ENCODE peak calls at places on chromosomes 4 and X, in five cellular contexts. One of them, this sample, is unnamed.

GRCh38 chr4:48079972-48080391 is 54.1 kb downstream of the TXK start:
- DNase-seq in CD4-positive, alpha-beta T cell: no peak
- DNase-seq in RWPE1: peak
- DNase-seq in B cell: no peak
- DNase-seq in astrocyte: peak
- DNase-seq in this sample: no peak

GRCh38 chr4:153497091-153497531 is 31.0 kb downstream of the TMEM131L start:
- DNase-seq in RWPE1: peak
- DNase-seq in CD4-positive, alpha-beta T cell: no peak
- DNase-seq in astrocyte: peak
- DNase-seq in B cell: no peak
- DNase-seq in this sample: no peak

GRCh38 chr4:11151500-11151899 is 277.2 kb downstream of the HS3ST1 start:
- DNase-seq in CD4-positive, alpha-beta T cell: no peak
- DNase-seq in B cell: no peak
- DNase-seq in astrocyte: no peak
- DNase-seq in RWPE1: no peak
- DNase-seq in this sample: no peak

GRCh38 chr4:10100734-10101216 is 15.8 kb downstream of the WDR1 start:
- DNase-seq in RWPE1: no peak
- DNase-seq in astrocyte: no peak
- DNase-seq in CD4-positive, alpha-beta T cell: no peak
- DNase-seq in B cell: no peak
- DNase-seq in this sample: no peak

GRCh38 chr4:25862411-25863346 is at the start of gene SEL1L3:
- DNase-seq in RWPE1: peak
- DNase-seq in CD4-positive, alpha-beta T cell: peak
- DNase-seq in B cell: peak
- DNase-seq in astrocyte: no peak
- DNase-seq in this sample: peak

GRCh38 chrX:2374086-2374485 is 126.7 kb downstream of the DHRSX start:
- DNase-seq in B cell: no peak
- DNase-seq in RWPE1: no peak
- DNase-seq in astrocyte: peak
- DNase-seq in CD4-positive, alpha-beta T cell: no peak
- DNase-seq in this sample: no peak

GRCh38 chr4:3193531-3194203 is 55.3 kb upstream of the MSANTD1 start:
- DNase-seq in CD4-positive, alpha-beta T cell: no peak
- DNase-seq in astrocyte: no peak
- DNase-seq in RWPE1: no peak
- DNase-seq in B cell: no peak
- DNase-seq in this sample: no peak

GRCh38 chr4:71559957-71560541 is 221.2 kb downstream of the SLC4A4 start:
- DNase-seq in RWPE1: no peak
- DNase-seq in CD4-positive, alpha-beta T cell: no peak
- DNase-seq in astrocyte: peak
- DNase-seq in B cell: no peak
- DNase-seq in this sample: no peak

GRCh38 chrX:84046403-84046984 is 141.5 kb downstream of the RPS6KA6 start:
- DNase-seq in CD4-positive, alpha-beta T cell: no peak
- DNase-seq in RWPE1: peak
- DNase-seq in B cell: peak
- DNase-seq in astrocyte: no peak
- DNase-seq in this sample: peak

GRCh38 chr4:8402181-8402597 is 38.3 kb downstream of the ACOX3 start:
- DNase-seq in RWPE1: no peak
- DNase-seq in B cell: no peak
- DNase-seq in CD4-positive, alpha-beta T cell: no peak
- DNase-seq in astrocyte: no peak
- DNase-seq in this sample: no peak

GRCh38 chrX:136147966-136148365 is 633 bp downstream of the FHL1 start:
- DNase-seq in B cell: no peak
- DNase-seq in astrocyte: no peak
- DNase-seq in CD4-positive, alpha-beta T cell: no peak
- DNase-seq in RWPE1: no peak
- DNase-seq in this sample: no peak

GRCh38 chr4:71878388-71878787 is 94.5 kb upstream of the GC start:
- DNase-seq in B cell: no peak
- DNase-seq in CD4-positive, alpha-beta T cell: no peak
- DNase-seq in RWPE1: no peak
- DNase-seq in astrocyte: no peak
- DNase-seq in this sample: no peak

GRCh38 chr4:13988347-13989265 is 361.1 kb upstream of the BOD1L1 start:
- DNase-seq in astrocyte: peak
- DNase-seq in CD4-positive, alpha-beta T cell: no peak
- DNase-seq in RWPE1: peak
- DNase-seq in B cell: no peak
- DNase-seq in this sample: no peak

GRCh38 chr4:39621582-39621981 is 17.1 kb downstream of the SMIM14 start:
- DNase-seq in CD4-positive, alpha-beta T cell: no peak
- DNase-seq in B cell: no peak
- DNase-seq in RWPE1: no peak
- DNase-seq in astrocyte: peak
- DNase-seq in this sample: no peak

GRCh38 chrX:133649659-133650058 is 234.4 kb upstream of the GPC4 start:
- DNase-seq in RWPE1: no peak
- DNase-seq in B cell: no peak
- DNase-seq in astrocyte: no peak
- DNase-seq in CD4-positive, alpha-beta T cell: no peak
- DNase-seq in this sample: no peak

GRCh38 chr4:525660-526059 is 26.6 kb downstream of the PIGG start:
- DNase-seq in B cell: no peak
- DNase-seq in CD4-positive, alpha-beta T cell: no peak
- DNase-seq in RWPE1: no peak
- DNase-seq in astrocyte: no peak
- DNase-seq in this sample: no peak

GRCh38 chr4:102322736-102323135 is 22.5 kb downstream of the SLC39A8 start:
- DNase-seq in astrocyte: no peak
- DNase-seq in CD4-positive, alpha-beta T cell: no peak
- DNase-seq in B cell: no peak
- DNase-seq in RWPE1: no peak
- DNase-seq in this sample: no peak

GRCh38 chrX:117998171-117998570 is 118.4 kb downstream of the KLHL13 start:
- DNase-seq in CD4-positive, alpha-beta T cell: no peak
- DNase-seq in RWPE1: no peak
- DNase-seq in astrocyte: no peak
- DNase-seq in B cell: no peak
- DNase-seq in this sample: no peak

GRCh38 chrX:117996408-117996807 is 120.2 kb downstream of the KLHL13 start:
- DNase-seq in astrocyte: no peak
- DNase-seq in RWPE1: peak
- DNase-seq in B cell: no peak
- DNase-seq in CD4-positive, alpha-beta T cell: no peak
- DNase-seq in this sample: no peak

GRCh38 chrX:117995378-117995777 is 121.2 kb downstream of the KLHL13 start:
- DNase-seq in astrocyte: no peak
- DNase-seq in CD4-positive, alpha-beta T cell: no peak
- DNase-seq in RWPE1: no peak
- DNase-seq in B cell: no peak
- DNase-seq in this sample: no peak

GRCh38 chrX:118000518-118000917 is 116.1 kb downstream of the KLHL13 start:
- DNase-seq in B cell: no peak
- DNase-seq in RWPE1: no peak
- DNase-seq in CD4-positive, alpha-beta T cell: no peak
- DNase-seq in astrocyte: no peak
- DNase-seq in this sample: no peak

DNA sequence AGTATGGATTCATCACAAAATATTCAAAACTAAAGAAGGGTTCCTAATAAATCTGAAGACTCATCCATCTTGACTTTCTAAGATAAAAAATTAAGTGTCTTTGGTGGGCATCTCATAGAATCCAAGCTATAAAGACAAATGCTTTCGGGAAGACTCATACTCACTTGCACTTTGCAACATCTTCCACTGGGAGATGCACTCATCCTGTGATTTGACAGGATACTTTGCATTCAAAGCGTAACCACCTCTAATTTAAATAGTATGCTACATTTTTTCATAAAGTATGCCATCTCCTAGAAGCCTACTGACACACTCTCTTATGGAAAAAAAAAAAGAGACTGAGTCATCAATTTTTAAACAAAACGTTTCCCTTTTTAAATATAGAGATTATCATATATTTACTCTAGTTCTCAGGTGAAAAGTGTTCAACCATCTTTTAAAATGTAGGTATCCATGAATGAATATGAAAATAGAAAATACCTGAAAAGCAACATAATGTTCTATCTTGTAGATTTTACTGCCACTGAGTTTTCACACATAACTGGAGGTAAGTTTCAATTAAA is 119.6 kb downstream of the KLHL13 start:
- DNase-seq in astrocyte: no peak
- DNase-seq in RWPE1: peak
- DNase-seq in B cell: no peak
- DNase-seq in CD4-positive, alpha-beta T cell: no peak
- DNase-seq in this sample: no peak
- TF ChIP-seq CTCF in astrocyte: peak
- TF ChIP-seq CTCF in RWPE1: peak
- TF ChIP-seq CTCF in B cell: no peak
- TF ChIP-seq CTCF in CD4-positive, alpha-beta T cell: no peak
- TF ChIP-seq CTCF in this sample: no peak

DNA sequence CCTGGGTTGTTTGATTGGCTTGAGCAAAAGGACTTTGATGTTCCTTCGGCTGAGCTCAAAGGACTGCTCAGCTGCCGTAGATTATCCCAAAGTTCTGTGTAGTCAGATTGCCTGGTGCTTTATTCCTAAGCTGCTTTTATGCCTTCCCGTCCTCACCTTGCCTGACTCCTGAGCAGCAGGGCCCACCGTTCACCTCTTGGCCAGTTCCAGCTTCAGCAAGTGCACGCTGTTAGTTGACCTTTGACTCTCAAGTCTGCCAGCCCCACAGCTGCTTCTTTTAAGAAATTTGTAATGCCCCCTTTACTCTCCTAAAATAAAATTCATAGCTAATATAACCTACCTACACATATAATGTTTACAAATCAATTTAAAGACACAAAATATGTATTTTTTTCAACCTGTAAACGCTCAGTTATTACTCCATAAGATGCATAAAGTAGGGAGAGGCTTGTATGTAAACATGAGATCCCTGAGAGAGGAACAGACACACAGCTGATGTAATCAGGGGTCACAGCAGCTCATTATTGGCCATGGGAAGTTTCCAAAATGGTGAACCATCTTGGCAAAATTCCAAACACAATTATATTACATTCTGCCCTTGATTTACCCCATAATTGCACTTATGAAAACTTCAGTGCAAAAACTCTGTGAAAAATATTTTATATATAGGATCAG is 28.6 kb downstream of the UCHL1 start:
- DNase-seq in astrocyte: no peak
- DNase-seq in CD4-positive, alpha-beta T cell: no peak
- DNase-seq in RWPE1: no peak
- DNase-seq in B cell: no peak
- DNase-seq in this sample: no peak
- TF ChIP-seq CTCF in astrocyte: no peak
- TF ChIP-seq CTCF in CD4-positive, alpha-beta T cell: no peak
- TF ChIP-seq CTCF in RWPE1: no peak
- TF ChIP-seq CTCF in B cell: no peak
- TF ChIP-seq CTCF in this sample: no peak

DNA sequence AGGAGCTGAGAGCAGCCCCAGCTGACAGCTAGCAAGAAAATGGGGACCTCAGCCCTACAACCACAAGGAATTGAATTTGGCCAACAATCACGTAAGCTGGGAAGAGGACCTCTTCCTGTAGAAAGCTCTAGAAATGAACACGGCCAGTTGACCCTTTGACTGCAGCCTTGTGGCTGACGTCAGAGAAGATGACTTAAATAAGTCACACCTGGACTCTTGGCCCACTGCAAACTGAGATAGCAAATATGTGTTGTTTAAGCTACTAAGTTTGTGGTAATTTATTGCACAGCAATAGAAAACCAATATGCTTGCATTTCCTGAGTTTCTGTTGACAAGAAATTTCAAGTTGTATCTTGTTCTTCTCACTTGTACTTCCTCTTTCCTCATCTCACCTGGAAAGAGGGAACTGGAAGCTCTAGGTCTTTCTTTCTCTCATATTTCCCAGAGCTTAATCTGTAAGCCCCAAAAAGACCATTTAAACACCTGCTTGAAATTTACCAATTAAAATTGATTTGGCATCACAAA is 18.8 kb downstream of the PRKG2 start:
- DNase-seq in astrocyte: no peak
- DNase-seq in RWPE1: no peak
- DNase-seq in B cell: no peak
- DNase-seq in CD4-positive, alpha-beta T cell: no peak
- DNase-seq in this sample: no peak
- TF ChIP-seq CTCF in astrocyte: no peak
- TF ChIP-seq CTCF in RWPE1: no peak
- TF ChIP-seq CTCF in B cell: no peak
- TF ChIP-seq CTCF in CD4-positive, alpha-beta T cell: no peak
- TF ChIP-seq CTCF in this sample: no peak

DNA sequence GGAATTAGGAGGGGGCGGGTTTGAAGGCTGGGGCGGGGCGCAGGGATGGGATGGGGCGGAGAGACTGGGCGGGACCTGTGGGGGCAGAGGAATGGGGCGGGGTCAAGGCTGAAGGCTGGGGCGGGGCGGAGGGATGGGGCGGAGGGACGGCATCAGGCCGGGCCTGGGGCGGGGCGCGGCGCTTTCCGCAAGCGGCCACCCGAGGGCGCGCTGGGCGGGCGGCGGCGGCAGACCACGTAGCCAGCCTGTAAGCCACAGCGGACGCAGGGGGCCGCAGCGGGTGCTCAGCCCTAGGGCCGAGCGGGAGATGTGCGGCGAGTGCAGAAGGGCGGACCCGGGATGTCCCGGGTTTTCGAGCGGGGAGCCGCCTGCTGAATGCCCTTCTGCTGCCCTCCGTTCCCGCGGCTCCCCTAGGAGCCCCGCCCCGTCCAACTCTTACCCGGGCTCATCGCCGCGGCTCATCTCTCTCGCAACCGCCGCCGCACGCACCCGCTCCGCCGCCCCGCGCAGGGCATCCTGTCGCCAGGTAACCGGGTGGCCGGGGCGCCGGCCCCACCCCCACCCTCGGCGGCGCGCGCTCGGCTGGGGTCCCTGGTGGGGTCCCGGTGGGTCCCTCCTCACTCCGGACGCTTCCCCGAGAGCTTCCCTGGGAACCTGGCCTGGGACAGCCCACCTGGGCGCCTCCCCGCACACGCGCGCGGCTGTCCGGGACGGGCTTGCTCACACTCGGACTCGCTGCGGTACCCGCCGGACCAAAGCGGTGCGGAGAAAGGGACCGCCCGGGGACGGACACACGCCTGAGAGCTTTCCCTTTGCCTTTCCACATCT is at the start of gene CCDC110:
- DNase-seq in B cell: peak
- DNase-seq in RWPE1: peak
- DNase-seq in CD4-positive, alpha-beta T cell: peak
- DNase-seq in astrocyte: peak
- DNase-seq in this sample: peak
- TF ChIP-seq CTCF in B cell: peak
- TF ChIP-seq CTCF in RWPE1: peak
- TF ChIP-seq CTCF in CD4-positive, alpha-beta T cell: peak
- TF ChIP-seq CTCF in astrocyte: no peak
- TF ChIP-seq CTCF in this sample: peak

This sample was measured in endothelial cell.